ENCODE peak calls at places on chromosomes 12 and 14, in five cellular contexts. One of them, this sample, is unnamed.

GRCh38 chr14:54739514-54739913 is 163.1 kb downstream of the GCH1 start:
- DNase-seq in kidney: no peak
- DNase-seq in PC-9: no peak
- DNase-seq in A549: no peak
- DNase-seq in GM23248: no peak
- DNase-seq in this sample: no peak

GRCh38 chr14:31854508-31855075 is 222.5 kb upstream of the ARHGAP5 start:
- DNase-seq in kidney: no peak
- DNase-seq in PC-9: no peak
- DNase-seq in A549: no peak
- DNase-seq in GM23248: no peak
- DNase-seq in this sample: no peak

GRCh38 chr12:57846577-57847319 is at the start of gene CTDSP2:
- DNase-seq in kidney: peak; percentile 100
- DNase-seq in PC-9: peak; percentile 91
- DNase-seq in A549: peak; percentile 99
- DNase-seq in GM23248: peak; percentile 99
- DNase-seq in this sample: peak; percentile 100

GRCh38 chr12:25056486-25057130 is 107.7 kb upstream of the BCAT1 start:
- DNase-seq in kidney: no peak
- DNase-seq in PC-9: no peak
- DNase-seq in A549: no peak
- DNase-seq in GM23248: no peak
- DNase-seq in this sample: no peak

GRCh38 chr14:75980856-75981255 is 939 bp downstream of the TGFB3 start:
- DNase-seq in kidney: peak; percentile 69
- DNase-seq in PC-9: no peak
- DNase-seq in A549: no peak
- DNase-seq in GM23248: peak; percentile 55
- DNase-seq in this sample: peak; percentile 52

GRCh38 chr14:21072102-21072501 is 2.0 kb downstream of the ARHGEF40 start:
- DNase-seq in kidney: no peak
- DNase-seq in PC-9: no peak
- DNase-seq in A549: peak; percentile 32
- DNase-seq in GM23248: peak; percentile 93
- DNase-seq in this sample: no peak

GRCh38 chr14:103099081-103099732 is 4.7 kb downstream of the EXOC3L4 start:
- DNase-seq in kidney: peak; percentile 64
- DNase-seq in PC-9: no peak
- DNase-seq in A549: no peak
- DNase-seq in GM23248: no peak
- DNase-seq in this sample: peak; percentile 29

GRCh38 chr14:65195042-65195719 is 92.9 kb upstream of the MAX start:
- DNase-seq in kidney: no peak
- DNase-seq in PC-9: no peak
- DNase-seq in A549: no peak
- DNase-seq in GM23248: no peak
- DNase-seq in this sample: no peak

GRCh38 chr14:89428556-89429196 is 11.6 kb upstream of the FOXN3 start:
- DNase-seq in kidney: no peak
- DNase-seq in PC-9: no peak
- DNase-seq in A549: no peak
- DNase-seq in GM23248: peak; percentile 46
- DNase-seq in this sample: peak; percentile 29

GRCh38 chr12:96810057-96810456 is 97.0 kb upstream of the NEDD1 start:
- DNase-seq in kidney: no peak
- DNase-seq in PC-9: no peak
- DNase-seq in A549: no peak
- DNase-seq in GM23248: no peak
- DNase-seq in this sample: no peak

GRCh38 chr12:8823565-8824300 is 1.3 kb downstream of the A2ML1 start:
- DNase-seq in kidney: no peak
- DNase-seq in PC-9: no peak
- DNase-seq in A549: no peak
- DNase-seq in GM23248: peak; percentile 41
- DNase-seq in this sample: no peak

GRCh38 chr14:104664588-104664987 is 24.8 kb upstream of the INF2 start:
- DNase-seq in kidney: no peak
- DNase-seq in PC-9: no peak
- DNase-seq in A549: no peak
- DNase-seq in GM23248: no peak
- DNase-seq in this sample: no peak

GRCh38 chr12:109289004-109289403 is 20.1 kb downstream of the FOXN4 start:
- DNase-seq in kidney: no peak
- DNase-seq in PC-9: no peak
- DNase-seq in A549: no peak
- DNase-seq in GM23248: no peak
- DNase-seq in this sample: no peak

GRCh38 chr14:54901380-54902142 is 1.1 kb downstream of the GCH1 start:
- DNase-seq in kidney: no peak
- DNase-seq in PC-9: peak; percentile 36
- DNase-seq in A549: peak; percentile 15
- DNase-seq in GM23248: peak; percentile 28
- DNase-seq in this sample: no peak

GRCh38 chr14:101849640-101850039 is 88.1 kb downstream of the PPP2R5C start:
- DNase-seq in kidney: no peak
- DNase-seq in PC-9: no peak
- DNase-seq in A549: no peak
- DNase-seq in GM23248: no peak
- DNase-seq in this sample: no peak

GRCh38 chr12:125329239-125330238 is 264.3 kb downstream of the AACS start:
- DNase-seq in kidney: no peak
- DNase-seq in PC-9: no peak
- DNase-seq in A549: no peak
- DNase-seq in GM23248: no peak
- DNase-seq in this sample: no peak

GRCh38 chr14:92958373-92959188 is 35.6 kb downstream of the CHGA start:
- DNase-seq in kidney: peak; percentile 39
- DNase-seq in PC-9: no peak
- DNase-seq in A549: no peak
- DNase-seq in GM23248: no peak
- DNase-seq in this sample: peak; percentile 50

GRCh38 chr12:51974646-51975045 is 23.1 kb downstream of the ACVR1B start:
- DNase-seq in kidney: no peak
- DNase-seq in PC-9: no peak
- DNase-seq in A549: no peak
- DNase-seq in GM23248: peak; percentile 49
- DNase-seq in this sample: no peak

GRCh38 chr14:69945905-69946304 is 66.7 kb downstream of the SMOC1 start:
- DNase-seq in kidney: no peak
- DNase-seq in PC-9: no peak
- DNase-seq in A549: no peak
- DNase-seq in GM23248: no peak
- DNase-seq in this sample: no peak

GRCh38 chr12:124474709-124475108 is 92.7 kb downstream of the NCOR2 start:
- DNase-seq in kidney: peak; percentile 71
- DNase-seq in PC-9: no peak
- DNase-seq in A549: no peak
- DNase-seq in GM23248: peak; percentile 20
- DNase-seq in this sample: peak; percentile 57

GRCh38 chr14:84250863-84251262 is 1279.1 kb upstream of the FLRT2 start:
- DNase-seq in kidney: no peak
- DNase-seq in PC-9: no peak
- DNase-seq in A549: no peak
- DNase-seq in GM23248: no peak
- DNase-seq in this sample: no peak

GRCh38 chr12:57603758-57604453 is 718 bp upstream of the DTX3 start:
- DNase-seq in kidney: no peak
- DNase-seq in PC-9: no peak
- DNase-seq in A549: no peak
- DNase-seq in GM23248: peak; percentile 84
- DNase-seq in this sample: peak; percentile 74

GRCh38 chr14:30162066-30162465 is 234.4 kb upstream of the PRKD1 start:
- DNase-seq in kidney: no peak
- DNase-seq in PC-9: no peak
- DNase-seq in A549: no peak
- DNase-seq in GM23248: no peak
- DNase-seq in this sample: no peak

GRCh38 chr12:4118017-4118510 is 155.5 kb upstream of the CCND2 start:
- DNase-seq in kidney: peak; percentile 65
- DNase-seq in PC-9: no peak
- DNase-seq in A549: no peak
- DNase-seq in GM23248: peak; percentile 37
- DNase-seq in this sample: peak; percentile 78

GRCh38 chr12:93247313-93248057 is 130.2 kb upstream of the NUDT4 start:
- DNase-seq in kidney: no peak
- DNase-seq in PC-9: no peak
- DNase-seq in A549: no peak
- DNase-seq in GM23248: no peak
- DNase-seq in this sample: peak; percentile 33

GRCh38 chr12:113190761-113191160 is 5.2 kb downstream of the RITA1 start:
- DNase-seq in kidney: no peak
- DNase-seq in PC-9: no peak
- DNase-seq in A549: peak; percentile 76
- DNase-seq in GM23248: peak; percentile 28
- DNase-seq in this sample: no peak

GRCh38 chr12:23564454-23564853 is 385.0 kb downstream of the SOX5 start:
- DNase-seq in kidney: no peak
- DNase-seq in PC-9: no peak
- DNase-seq in A549: no peak
- DNase-seq in GM23248: no peak
- DNase-seq in this sample: no peak

GRCh38 chr14:92555440-92556111 is 42.0 kb downstream of the RIN3 start:
- DNase-seq in kidney: no peak
- DNase-seq in PC-9: no peak
- DNase-seq in A549: no peak
- DNase-seq in GM23248: no peak
- DNase-seq in this sample: no peak

DNA sequence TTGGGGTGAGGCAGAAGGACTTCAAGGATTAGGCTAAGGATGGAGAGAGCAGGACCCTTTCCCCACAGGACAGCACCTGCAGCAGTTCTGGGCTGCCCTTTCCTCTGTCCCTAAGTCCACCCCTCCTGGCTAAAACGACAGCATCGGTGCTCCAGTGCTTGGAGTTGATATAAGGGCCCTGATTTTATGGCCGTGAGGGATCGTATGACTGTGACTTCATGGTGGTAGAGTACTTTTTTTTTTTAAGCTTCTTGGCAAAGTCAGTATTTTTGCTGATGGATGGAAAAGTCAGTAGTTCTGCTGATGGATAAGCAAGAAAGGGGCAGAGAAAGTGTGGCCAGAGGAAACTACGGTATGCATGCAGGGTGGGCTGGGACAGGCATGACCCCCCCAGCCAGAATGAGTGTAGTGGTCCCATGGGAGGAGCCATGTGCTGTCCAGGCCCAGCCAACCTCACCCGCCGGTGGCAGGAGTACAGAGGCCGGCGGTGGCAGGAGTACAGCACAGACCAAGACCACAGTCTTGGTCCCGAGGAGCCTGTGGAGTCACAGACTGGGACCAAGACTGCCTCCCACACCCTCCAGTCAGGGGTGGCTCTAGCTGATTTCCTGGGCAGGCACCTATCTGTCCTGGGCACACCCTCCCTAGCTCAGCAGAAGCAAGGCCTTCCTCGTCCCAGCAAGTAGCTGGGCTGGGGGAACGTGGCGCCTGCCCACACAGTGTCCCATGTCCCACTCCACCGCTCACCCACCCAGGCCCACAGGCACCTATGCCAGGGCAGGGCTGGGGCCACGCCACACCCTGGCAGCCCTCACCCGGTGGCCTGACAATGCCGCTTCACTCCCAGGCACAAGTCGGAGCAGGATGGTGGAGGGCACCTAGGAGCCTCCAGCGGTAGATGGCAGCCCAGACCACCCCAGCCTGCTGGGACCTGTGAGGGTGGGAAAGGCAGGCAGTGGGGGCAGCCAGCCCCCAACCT is 46.3 kb downstream of the CCDC88C start:
- DNase-seq in kidney: no peak
- DNase-seq in PC-9: no peak
- DNase-seq in A549: no peak
- DNase-seq in GM23248: no peak
- DNase-seq in this sample: no peak
- H3K27ac ChIP-seq in kidney: no peak overlapping the region
- H3K27ac ChIP-seq in PC-9: no peak overlapping the region
- H3K27ac ChIP-seq in A549: no peak overlapping the region
- H3K27ac ChIP-seq in GM23248: no peak overlapping the region
- H3K27ac ChIP-seq in this sample: no peak overlapping the region

DNA sequence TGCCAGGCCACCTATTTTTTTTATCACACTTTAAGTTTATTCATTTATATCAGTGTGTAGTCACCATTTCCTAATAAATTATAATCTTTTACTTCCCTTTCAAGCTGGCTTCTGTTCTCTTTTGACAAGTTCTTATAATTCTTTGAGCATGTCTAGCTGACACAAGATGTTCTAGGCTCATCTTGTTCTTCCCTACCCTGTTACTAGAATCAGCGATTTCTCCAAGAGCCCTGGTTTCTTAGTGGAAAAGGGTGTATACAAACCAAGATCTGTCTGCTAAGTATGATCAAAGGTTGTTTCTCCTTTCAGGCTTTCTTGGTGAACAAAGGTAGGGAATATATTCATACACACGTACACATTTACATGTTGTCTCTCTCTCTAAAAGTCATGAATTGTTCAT is 51.0 kb downstream of the FGD4 start:
- DNase-seq in kidney: no peak
- DNase-seq in PC-9: no peak
- DNase-seq in A549: no peak
- DNase-seq in GM23248: no peak
- DNase-seq in this sample: no peak
- H3K4me1 ChIP-seq in kidney: peaks cover 28% of the 10 kb centered on the region
- H3K4me1 ChIP-seq in PC-9: peaks cover 43% of the 10 kb centered on the region
- H3K4me1 ChIP-seq in A549: peaks cover 66% of the 10 kb centered on the region
- H3K4me1 ChIP-seq in GM23248: peaks cover 15% of the 10 kb centered on the region
- H3K4me1 ChIP-seq in this sample: peaks cover 7% of the 10 kb centered on the region

DNA sequence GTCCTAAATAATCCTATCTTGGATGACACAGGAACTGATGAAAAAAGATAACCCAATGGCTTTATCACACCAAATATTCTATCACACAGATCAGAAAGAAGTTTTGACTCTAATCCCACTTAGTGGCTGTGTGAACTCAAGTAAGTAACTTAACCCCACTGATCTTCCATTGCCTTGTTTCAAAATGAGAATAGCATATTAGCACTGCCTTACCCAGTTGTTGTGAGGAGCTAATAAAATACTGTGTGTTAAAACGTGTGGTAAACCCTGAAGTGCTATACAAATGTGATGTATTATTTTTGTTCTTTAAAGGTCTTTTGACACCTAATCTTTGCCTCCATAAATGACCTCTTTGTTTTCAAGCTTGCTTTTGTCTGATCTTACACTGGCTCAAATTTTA is 60.9 kb upstream of the ARID2 start:
- DNase-seq in kidney: no peak
- DNase-seq in PC-9: no peak
- DNase-seq in A549: no peak
- DNase-seq in GM23248: no peak
- DNase-seq in this sample: no peak
- H3K4me3 ChIP-seq in kidney: no peak overlapping the region
- H3K4me3 ChIP-seq in PC-9: no peak overlapping the region
- H3K4me3 ChIP-seq in A549: no peak overlapping the region
- H3K4me3 ChIP-seq in GM23248: no peak overlapping the region
- H3K4me3 ChIP-seq in this sample: no peak overlapping the region

DNA sequence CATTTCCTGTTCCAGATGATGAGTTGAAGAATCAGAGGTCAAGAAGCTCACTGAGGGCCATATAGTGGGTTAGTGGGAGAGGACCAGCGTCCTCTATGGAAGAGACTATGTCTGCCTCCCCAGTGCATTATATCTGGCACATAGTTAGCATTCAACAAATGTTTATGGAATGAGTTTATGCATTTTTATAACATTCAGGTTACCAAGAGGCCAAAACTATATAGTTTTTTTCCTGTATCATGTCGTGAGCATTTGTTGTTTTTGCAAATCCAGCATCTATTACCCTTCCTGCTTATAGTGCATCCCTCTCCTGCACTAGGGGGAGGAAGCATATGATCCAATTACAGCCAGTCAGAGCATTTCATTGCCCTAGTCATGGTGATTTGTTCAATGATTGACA is 60.6 kb downstream of the SUDS3 start:
- DNase-seq in kidney: no peak
- DNase-seq in PC-9: no peak
- DNase-seq in A549: no peak
- DNase-seq in GM23248: peak; percentile 45
- DNase-seq in this sample: no peak
- H3K27ac ChIP-seq in kidney: no peak overlapping the region
- H3K27ac ChIP-seq in PC-9: no peak overlapping the region
- H3K27ac ChIP-seq in A549: no peak overlapping the region
- H3K27ac ChIP-seq in GM23248: no peak overlapping the region
- H3K27ac ChIP-seq in this sample: no peak overlapping the region

This sample was measured in right cardiac atrium.